ENCODE peak calls at places on chromosomes 3 and 15, in five cellular contexts. U is prostate gland, C is heart left ventricle, O is hepatocyte, V is Panc1. S is an unnamed sample. For H3K4me1, the result is how much of the 10 kb centered on the place peaks cover.

GRCh38 chr3:82707035-82707434 is 945.6 kb upstream of the GBE1 start:
- DNase-seq in O (peak), U (no peak), C (no peak), V (no peak), S (peak)

GRCh38 chr15:77584201-77584600 is 48.5 kb downstream of the LINGO1 start:
- DNase-seq in O (peak), C (no peak), V (no peak), U (no peak), S (peak)

GRCh38 chr3:160616311-160616710 is 50.9 kb upstream of the KPNA4 start:
- DNase-seq in C (no peak), V (no peak), O (no peak), U (no peak), S (no peak)

GRCh38 chr15:56244237-56244810 is 645 bp upstream of the RFX7 start:
- DNase-seq in U (peak), O (peak), C (peak), V (no peak), S (peak)

GRCh38 chr15:63945005-63945788 is 101.1 kb downstream of the DAPK2 start:
- DNase-seq in O (peak), U (peak), C (peak), V (peak), S (peak)

GRCh38 chr3:22939349-22939748 is 263.8 kb upstream of the UBE2E2 start:
- DNase-seq in U (no peak), O (peak), C (no peak), V (no peak), S (no peak)

GRCh38 chr3:181327349-181327748 is 337.8 kb upstream of the DNAJC19 start:
- DNase-seq in U (no peak), V (no peak), C (no peak), O (no peak), S (no peak)

GRCh38 chr3:105518806-105519418 is 152.2 kb downstream of the ALCAM start:
- DNase-seq in C (no peak), O (peak), V (peak), U (peak), S (no peak)

GRCh38 chr15:31157644-31158069 is 56.1 kb upstream of the TRPM1 start:
- DNase-seq in U (no peak), C (no peak), V (no peak), O (peak), S (peak)

GRCh38 chr3:154430014-154430413 is at the start of gene GPR149:
- DNase-seq in C (no peak), U (peak), V (no peak), O (peak), S (no peak)

GRCh38 chr3:108510496-108510895 is at the start of gene MYH15:
- DNase-seq in U (no peak), V (no peak), C (no peak), O (no peak), S (no peak)

GRCh38 chr3:31981206-31982181 is at the start of the genes OSBPL10 and ZNF860:
- DNase-seq in V (no peak), U (peak), C (peak), O (peak), S (peak)

GRCh38 chr3:66557166-66557565 is 56.3 kb upstream of the LRIG1 start:
- DNase-seq in O (no peak), V (no peak), U (no peak), C (no peak), S (no peak)

GRCh38 chr15:33448961-33449611 is 138.3 kb downstream of the RYR3 start:
- DNase-seq in O (no peak), V (no peak), C (no peak), U (no peak), S (peak)

GRCh38 chr3:170622369-170623159 is 36.7 kb upstream of the SLC7A14 start:
- DNase-seq in U (no peak), V (no peak), C (peak), O (peak), S (no peak)

GRCh38 chr15:75684648-75685047 is 28.0 kb downstream of the CSPG4 start:
- DNase-seq in U (no peak), C (no peak), O (no peak), V (no peak), S (no peak)

GRCh38 chr15:55712363-55712762 is 30.6 kb downstream of the PRTG start:
- DNase-seq in C (no peak), U (no peak), O (no peak), V (no peak), S (no peak)

GRCh38 chr15:63615935-63616334 is 18.7 kb downstream of the FBXL22 start:
- DNase-seq in O (no peak), C (no peak), V (no peak), U (no peak), S (no peak)

GRCh38 chr3:101010316-101010715 is 17.1 kb upstream of the ABI3BP start:
- DNase-seq in O (no peak), C (no peak), U (no peak), V (no peak), S (no peak)

GRCh38 chr3:103218793-103219192 is 784.0 kb downstream of the ZPLD1 start:
- DNase-seq in U (no peak), V (no peak), C (no peak), O (no peak), S (no peak)

GRCh38 chr3:100032262-100032661 is 82.0 kb downstream of the FILIP1L start:
- DNase-seq in U (no peak), C (no peak), V (no peak), O (no peak), S (no peak)

GRCh38 chr3:156615592-156616173 is 58.7 kb upstream of the TIPARP start:
- DNase-seq in C (no peak), O (no peak), U (no peak), V (no peak), S (no peak)

GRCh38 chr15:25170113-25170731 is 215.4 kb downstream of the SNRPN start:
- DNase-seq in C (peak), O (peak), V (no peak), U (peak), S (peak)

GRCh38 chr3:172002512-172003078 is 36.8 kb upstream of the FNDC3B start:
- DNase-seq in O (no peak), C (no peak), U (no peak), V (no peak), S (no peak)

GRCh38 chr3:69250014-69250413 is 127.6 kb upstream of the LMOD3 start:
- DNase-seq in O (peak), V (no peak), U (no peak), C (no peak), S (no peak)

GRCh38 chr3:99651561-99651960 is 13.2 kb downstream of the COL8A1 start:
- DNase-seq in O (peak), V (no peak), C (peak), U (no peak), S (peak)

GRCh38 chr3:18946524-18946923 is 201.8 kb upstream of the KCNH8 start:
- DNase-seq in O (no peak), C (no peak), U (no peak), V (no peak), S (no peak)

GRCh38 chr3:13064469-13064868 is 8.8 kb downstream of the IQSEC1 start:
- DNase-seq in V (no peak), O (no peak), U (no peak), C (no peak), S (no peak)

GRCh38 chr3:64988188-64988587 is 300.4 kb upstream of the ADAMTS9 start:
- DNase-seq in C (no peak), U (no peak), V (no peak), O (no peak), S (no peak)

GRCh38 chr3:73624363-73625123 is at the start of gene PDZRN3:
- DNase-seq in V (no peak), U (peak), C (peak), O (peak), S (peak)

GRCh38 chr3:23942546-23942945 is 2.5 kb upstream of the NR1D2 start:
- DNase-seq in C (no peak), V (no peak), O (no peak), U (no peak), S (no peak)

GRCh38 chr3:23945903-23946751 is 1.0 kb downstream of the NR1D2 start:
- DNase-seq in O (peak), U (peak), C (peak), V (peak), S (peak)

GRCh38 chr3:23945653-23945902 is 492 bp downstream of the NR1D2 start:
- DNase-seq in C (no peak), O (no peak), U (no peak), V (no peak), S (no peak)

GRCh38 chr3:23944007-23944760 is 902 bp upstream of the NR1D2 start:
- DNase-seq in V (no peak), U (no peak), C (no peak), O (no peak), S (no peak)

DNA sequence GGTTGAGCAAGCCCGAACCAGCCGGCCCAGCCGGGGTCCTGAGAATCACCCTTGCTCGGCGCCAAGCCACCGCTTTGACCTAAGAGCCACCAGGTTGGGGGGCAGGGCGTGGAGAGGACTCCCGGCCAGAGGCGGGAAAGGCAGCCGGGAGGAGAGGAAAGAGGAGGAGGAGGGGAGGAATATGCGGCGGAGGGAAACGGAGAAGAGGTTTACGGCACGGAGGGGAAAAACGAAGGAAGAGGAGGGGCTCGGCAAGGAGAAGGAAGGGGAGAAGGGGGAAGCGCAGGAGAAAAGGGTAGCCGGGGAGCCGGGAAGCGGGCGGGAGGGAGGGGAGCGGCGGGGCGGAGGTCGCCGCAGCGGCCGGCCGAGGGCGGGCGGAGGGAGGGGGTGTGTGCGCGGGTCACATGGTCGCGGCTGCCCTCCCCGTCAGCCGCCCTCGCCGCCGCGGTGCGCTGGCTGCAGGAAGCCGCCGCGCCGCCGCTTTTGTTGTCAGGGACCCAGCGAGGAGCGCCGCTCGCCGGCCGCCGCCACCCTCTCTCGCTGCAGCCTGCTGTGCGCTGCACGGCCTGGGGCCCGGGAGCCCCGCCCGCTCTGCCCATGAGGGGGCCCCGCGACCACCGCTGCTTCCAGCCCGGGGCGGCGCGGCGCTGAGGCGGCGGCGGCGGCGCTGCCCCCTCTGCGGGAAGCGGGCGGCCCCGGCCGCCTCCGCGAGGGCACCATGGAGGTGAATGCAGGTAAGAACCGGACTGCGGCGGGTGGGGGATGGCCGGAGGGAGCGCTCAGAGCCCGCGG is at the start of gene NR1D2:
- DNase-seq in V (no peak), U (peak), O (peak), C (peak), S (peak)
- TF ChIP-seq CTCF in V (no peak), U (peak), O (no peak), C (no peak), S (no peak)

DNA sequence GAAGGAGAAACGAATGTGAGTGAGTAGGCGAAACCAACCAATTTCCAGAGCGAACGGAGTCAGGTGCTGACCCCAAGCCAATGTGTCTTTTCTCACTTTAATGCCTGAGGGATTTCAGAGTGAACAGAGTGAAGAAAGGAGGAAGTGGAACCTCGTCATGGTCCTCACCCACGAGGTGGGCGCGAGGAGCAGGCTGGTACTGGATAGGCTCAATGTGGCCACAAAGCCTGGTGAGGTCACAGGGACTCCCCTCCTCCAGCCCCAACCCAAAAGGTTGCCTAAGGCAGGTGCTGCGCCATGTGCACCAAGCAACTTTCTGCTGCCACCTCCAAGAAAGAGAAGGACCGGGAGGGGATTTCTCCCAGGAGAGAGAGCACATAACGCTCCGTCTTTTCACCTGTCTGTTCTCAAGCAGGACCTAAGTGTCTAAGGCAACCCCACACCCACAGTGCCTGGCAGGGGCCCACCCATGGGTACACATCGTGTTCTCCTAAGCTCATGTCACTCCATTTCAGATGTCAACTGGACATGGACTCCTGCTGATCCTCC is 3.8 kb downstream of the NRROS start:
- DNase-seq in O (no peak), V (no peak), C (no peak), U (no peak), S (peak)
- H3K4me1 ChIP-seq in O (under half), V (under half), C (under half), U (under half), S (under half)

GRCh38 chr15:36278219-36278618 is 301.2 kb upstream of the CDIN1 start:
- DNase-seq in C (no peak), U (no peak), O (no peak), V (no peak), S (no peak)
- TF ChIP-seq CTCF in C (no peak), U (no peak), O (no peak), V (no peak), S (no peak)

GRCh38 chr3:148736086-148736485 is 38.4 kb downstream of the AGTR1 start:
- DNase-seq in O (no peak), C (no peak), V (no peak), U (no peak), S (no peak)

GRCh38 chr3:148739720-148740119 is 42.0 kb downstream of the AGTR1 start:
- DNase-seq in V (no peak), U (no peak), O (no peak), C (no peak), S (no peak)

GRCh38 chr3:148730676-148731075 is 33.0 kb downstream of the AGTR1 start:
- DNase-seq in O (no peak), U (no peak), C (no peak), V (no peak), S (no peak)

GRCh38 chr3:148737104-148737525 is 39.4 kb downstream of the AGTR1 start:
- DNase-seq in U (no peak), C (no peak), V (no peak), O (peak), S (no peak)

DNA sequence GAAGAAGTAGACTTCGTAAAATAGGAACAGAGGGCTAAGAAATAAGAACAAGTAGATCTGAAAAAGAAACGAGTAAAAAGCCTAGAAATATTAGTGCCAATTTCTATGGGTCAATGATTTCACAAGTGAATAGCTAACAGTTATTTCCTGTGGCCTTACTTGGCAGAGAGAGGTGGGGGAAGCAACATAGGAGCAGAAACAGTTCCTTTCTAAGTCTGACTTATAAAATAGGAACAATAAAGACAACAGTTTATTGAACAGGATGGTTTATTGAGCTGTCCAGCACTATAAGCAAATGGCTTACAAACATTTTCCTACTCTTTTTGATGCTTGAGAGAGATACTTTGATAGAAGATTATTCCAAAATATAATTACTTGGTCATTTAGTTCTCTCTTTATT is 37.9 kb downstream of the AGTR1 start:
- DNase-seq in U (no peak), V (no peak), O (no peak), C (no peak), S (no peak)
- H3K4me1 ChIP-seq in U (under half), V (under half), O (under half), C (under half), S (under half)

GRCh38 chr3:87792532-87793321 is 266.1 kb downstream of the CGGBP1 start:
- DNase-seq in C (no peak), U (no peak), O (peak), V (no peak), S (peak)
- TF ChIP-seq CTCF in C (no peak), U (no peak), O (no peak), V (no peak), S (no peak)

GRCh38 chr15:71273731-71274447 is 158.6 kb downstream of the THSD4 start:
- DNase-seq in U (no peak), C (no peak), V (no peak), O (peak), S (no peak)

GRCh38 chr15:71275098-71275497 is 159.8 kb downstream of the THSD4 start:
- DNase-seq in O (no peak), V (no peak), U (no peak), C (no peak), S (no peak)

GRCh38 chr15:71275566-71276354 is 160.5 kb downstream of the THSD4 start:
- DNase-seq in C (no peak), O (no peak), V (no peak), U (no peak), S (no peak)

GRCh38 chr15:71274448-71274798 is 159.2 kb downstream of the THSD4 start:
- DNase-seq in V (no peak), O (no peak), C (no peak), U (no peak), S (no peak)

GRCh38 chr15:71276355-71276665 is 161.0 kb downstream of the THSD4 start:
- DNase-seq in O (peak), C (no peak), V (no peak), U (no peak), S (no peak)
- H3K4me1 ChIP-seq in O (under half), C (under half), V (under half), U (under half), S (under half)

GRCh38 chr3:111278961-111279360 is 207.3 kb downstream of the NECTIN3 start:
- DNase-seq in O (no peak), V (no peak), U (no peak), C (no peak), S (no peak)

GRCh38 chr3:111282024-111282423 is 210.4 kb downstream of the NECTIN3 start:
- DNase-seq in C (no peak), U (no peak), V (no peak), O (no peak), S (no peak)

GRCh38 chr3:111283165-111283564 is 211.5 kb downstream of the NECTIN3 start:
- DNase-seq in V (no peak), C (no peak), U (no peak), O (no peak), S (no peak)

GRCh38 chr3:111277226-111277625 is 205.6 kb downstream of the NECTIN3 start:
- DNase-seq in V (no peak), U (no peak), C (no peak), O (peak), S (no peak)
- TF ChIP-seq CTCF in V (no peak), U (no peak), C (no peak), O (peak), S (no peak)

GRCh38 chr3:42024578-42025387 is 62.9 kb upstream of the ULK4 start:
- DNase-seq in O (no peak), V (no peak), U (no peak), C (peak), S (no peak)

GRCh38 chr3:42023380-42023779 is 61.5 kb upstream of the ULK4 start:
- DNase-seq in O (no peak), U (no peak), V (no peak), C (no peak), S (no peak)

GRCh38 chr3:42019953-42020260 is 58.0 kb upstream of the ULK4 start:
- DNase-seq in V (no peak), C (no peak), O (no peak), U (no peak), S (no peak)

GRCh38 chr3:42020681-42021307 is 58.9 kb upstream of the ULK4 start:
- DNase-seq in U (no peak), V (no peak), O (no peak), C (no peak), S (no peak)

GRCh38 chr3:42022355-42022754 is 60.5 kb upstream of the ULK4 start:
- DNase-seq in C (no peak), U (no peak), V (no peak), O (no peak), S (no peak)
- H3K4me1 ChIP-seq in C (half or more), U (under half), V (half or more), O (under half), S (under half)

GRCh38 chr15:53807500-53807899 is 48.0 kb upstream of the WDR72 start:
- DNase-seq in C (peak), V (no peak), O (no peak), U (no peak), S (no peak)

GRCh38 chr15:53808058-53808703 is 48.7 kb upstream of the WDR72 start:
- DNase-seq in O (no peak), C (no peak), V (peak), U (no peak), S (no peak)

GRCh38 chr15:53811530-53811929 is 52.1 kb upstream of the WDR72 start:
- DNase-seq in U (no peak), O (peak), C (no peak), V (no peak), S (no peak)
- TF ChIP-seq CTCF in U (no peak), O (peak), C (no peak), V (peak), S (peak)

DNA sequence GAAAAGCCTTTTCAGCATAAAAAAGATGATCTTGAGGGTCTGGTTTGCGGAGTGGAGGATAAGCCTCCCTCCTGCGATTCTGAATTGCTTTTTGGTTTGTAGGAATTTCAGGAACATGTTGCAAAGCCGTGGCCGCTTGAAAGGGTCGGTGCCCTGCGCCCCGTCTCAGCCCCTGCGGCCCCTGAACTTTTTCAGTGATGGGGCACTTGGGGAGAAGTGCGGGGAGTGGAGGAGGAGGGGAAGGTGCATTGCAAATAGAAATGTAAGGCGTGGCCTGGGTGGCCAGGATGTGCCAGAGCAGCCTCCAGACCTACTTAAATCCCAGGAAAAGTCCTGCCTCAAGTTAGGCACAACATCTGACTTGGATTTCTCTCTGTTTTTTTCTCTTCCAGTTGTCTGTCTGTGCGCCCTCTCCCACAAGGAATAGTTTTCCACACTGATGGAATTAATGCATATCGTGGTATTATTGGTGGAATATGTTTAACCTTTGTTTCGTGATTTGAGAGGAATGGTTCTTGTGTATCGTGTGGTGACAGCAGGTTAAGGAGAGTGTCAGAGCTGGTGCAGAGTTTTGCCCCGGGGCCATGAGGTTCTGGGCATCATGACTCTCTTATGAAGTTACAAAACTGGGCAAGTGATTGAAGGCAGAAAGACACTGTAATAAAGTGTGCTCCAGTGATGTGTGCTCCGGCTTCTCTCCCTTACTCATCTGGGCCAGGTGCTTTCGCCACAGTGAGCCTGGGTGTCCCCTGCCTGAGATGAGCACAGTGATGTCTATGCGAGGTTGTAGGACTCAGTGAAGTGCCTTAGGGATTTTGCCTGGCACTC is 153.8 kb downstream of the PGPEP1L start:
- DNase-seq in O (peak), C (no peak), U (no peak), V (no peak), S (peak)
- H3K4me1 ChIP-seq in O (half or more), C (under half), U (under half), V (half or more), S (under half)